ENCODE peak calls at places on chromosomes 2 and 18, in seven cellular contexts. V is fibroblast of mammary gland, M is PC-3, H is uterus, O is heart right ventricle, Y is HCT116, T is neuronal stem cell. J is an unnamed sample.

GRCh38 chr2:127608061-127609011 is 37.6 kb upstream of the GPR17 start:
- DNase-seq in V (no peak), T (no peak), M (no peak), H (no peak), Y (no peak), O (no peak), J (no peak)

GRCh38 chr2:12071343-12071742 is 324.9 kb downstream of the LPIN1 start:
- DNase-seq in T (no peak), Y (no peak), M (no peak), H (no peak), O (no peak), V (no peak), J (no peak)

GRCh38 chr2:180776924-180777323 is 203.5 kb upstream of the UBE2E3 start:
- DNase-seq in Y (no peak), T (no peak), O (no peak), V (no peak), H (no peak), M (no peak), J (no peak)

GRCh38 chr2:196853301-196854087 is 44.3 kb upstream of the C2orf66 start:
- DNase-seq in V (no peak), H (no peak), M (no peak), T (no peak), O (no peak), Y (no peak), J (no peak)

GRCh38 chr2:54513364-54513715 is 57.2 kb downstream of the SPTBN1 start:
- DNase-seq in T (no peak), O (no peak), V (no peak), M (no peak), Y (no peak), H (no peak), J (no peak)

GRCh38 chr2:9234680-9235387 is 28.2 kb downstream of the ASAP2 start:
- DNase-seq in V (peak; percentile 76), M (peak; percentile 96), H (no peak), Y (peak; percentile 86), O (no peak), T (no peak), J (peak; percentile 76)

GRCh38 chr2:197705912-197706838 is 1.0 kb downstream of the MARS2 start:
- DNase-seq in V (peak; percentile 29), O (peak; percentile 24), T (no peak), M (peak; percentile 17), H (no peak), Y (no peak), J (no peak)

GRCh38 chr18:80203243-80203642 is 44.1 kb downstream of the PARD6G start:
- DNase-seq in T (no peak), M (no peak), O (no peak), Y (no peak), V (no peak), H (no peak), J (no peak)

GRCh38 chr2:240991378-240992263 is 6.8 kb upstream of the SNED1 start:
- DNase-seq in H (peak; percentile 87), V (peak; percentile 98), Y (peak; percentile 80), T (no peak), O (peak; percentile 79), M (peak; percentile 94), J (peak; percentile 93)

GRCh38 chr2:178194600-178195389 is 483 bp downstream of the OSBPL6 start:
- DNase-seq in M (peak; percentile 58), O (peak; percentile 48), H (peak; percentile 30), V (peak; percentile 56), T (peak; percentile 51), Y (no peak), J (peak; percentile 52)

GRCh38 chr18:60445341-60445740 is 72.8 kb upstream of the MC4R start:
- DNase-seq in Y (no peak), T (no peak), M (no peak), O (no peak), V (no peak), H (no peak), J (no peak)

GRCh38 chr2:69067026-69067630 is 54.1 kb downstream of the ANTXR1 start:
- DNase-seq in M (no peak), Y (no peak), V (no peak), O (no peak), T (no peak), H (no peak), J (no peak)

GRCh38 chr2:197453914-197454398 is 604 bp downstream of the COQ10B start:
- DNase-seq in M (no peak), H (no peak), O (no peak), V (peak; percentile 95), T (no peak), Y (peak; percentile 80), J (no peak)

GRCh38 chr2:96247896-96248295 is 17.9 kb downstream of the TMEM127 start:
- DNase-seq in O (no peak), Y (no peak), T (no peak), V (no peak), H (no peak), M (no peak), J (no peak)

GRCh38 chr2:37641582-37642111 is 29.8 kb downstream of the CDC42EP3 start:
- DNase-seq in V (peak; percentile 97), T (no peak), Y (no peak), O (no peak), M (peak; percentile 41), H (no peak), J (peak; percentile 69)

GRCh38 chr2:203993011-203993410 is 56.4 kb downstream of the ICOS start:
- DNase-seq in Y (no peak), O (no peak), T (no peak), M (no peak), H (no peak), V (no peak), J (no peak)

GRCh38 chr18:59114160-59114559 is 25.5 kb upstream of the SEC11C start:
- DNase-seq in O (no peak), M (no peak), T (no peak), V (no peak), Y (no peak), H (no peak), J (no peak)

GRCh38 chr2:160334028-160334729 is 134.1 kb upstream of the ITGB6 start:
- DNase-seq in V (peak; percentile 93), T (no peak), M (peak; percentile 91), H (no peak), Y (no peak), O (no peak), J (peak; percentile 77)

GRCh38 chr2:43105586-43106562 is 120.5 kb downstream of the ZFP36L2 start:
- DNase-seq in O (peak; percentile 53), H (peak; percentile 66), Y (peak; percentile 4), T (no peak), M (peak; percentile 56), V (peak; percentile 59), J (peak; percentile 73)

GRCh38 chr18:31977270-31977872 is 34.4 kb upstream of the TRAPPC8 start:
- DNase-seq in Y (peak; percentile 54), O (no peak), V (peak; percentile 70), M (peak; percentile 9), H (no peak), T (peak; percentile 5), J (peak; percentile 6)

GRCh38 chr18:72325307-72325706 is 218.8 kb downstream of the CBLN2 start:
- DNase-seq in O (no peak), T (no peak), H (no peak), Y (no peak), V (no peak), M (no peak), J (no peak)

GRCh38 chr2:162732946-162733698 is 105.4 kb downstream of the KCNH7 start:
- DNase-seq in H (no peak), V (no peak), T (no peak), Y (no peak), M (peak; percentile 82), O (no peak), J (peak; percentile 67)

GRCh38 chr2:98515571-98515927 is 70.9 kb downstream of the INPP4A start:
- DNase-seq in M (no peak), V (no peak), T (no peak), O (no peak), Y (no peak), H (no peak), J (no peak)

GRCh38 chr2:155841442-155841841 is 491.1 kb downstream of the NR4A2 start:
- DNase-seq in T (no peak), M (no peak), H (no peak), V (no peak), O (no peak), Y (no peak), J (no peak)

GRCh38 chr2:208250401-208250800 is 4.5 kb downstream of the IDH1 start:
- DNase-seq in T (no peak), H (no peak), M (peak; percentile 51), V (peak; percentile 56), Y (no peak), O (no peak), J (no peak)
- H3K4me3 ChIP-seq in T (no peak overlapping the region), H (no peak overlapping the region), M (no peak overlapping the region), V (no peak overlapping the region), Y (no peak overlapping the region), O (no peak overlapping the region), J (no peak overlapping the region)

DNA sequence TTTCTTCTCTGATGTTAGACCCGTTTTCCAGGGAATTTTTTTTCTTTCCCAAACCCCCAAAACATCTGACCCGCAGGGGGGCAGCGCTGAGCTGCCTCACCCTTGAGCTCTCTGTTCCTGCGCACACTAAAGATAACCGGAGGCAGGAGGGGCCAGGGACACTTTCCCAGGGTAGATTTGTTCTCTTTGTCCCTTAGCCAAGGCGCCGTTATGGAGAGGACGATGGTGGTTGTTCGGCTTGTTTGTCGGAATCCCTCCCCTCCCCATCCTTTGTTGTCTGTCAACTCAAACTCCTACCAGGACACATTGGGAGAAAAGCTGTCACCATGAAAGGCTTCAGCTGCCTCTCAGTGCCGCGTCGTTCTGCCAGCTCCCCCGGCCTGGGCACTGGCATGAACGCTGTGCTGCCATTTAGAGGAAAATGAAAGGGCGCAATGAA is 62.3 kb downstream of the RND3 start:
- DNase-seq in T (peak; percentile 36), Y (no peak), M (no peak), O (peak; percentile 47), H (no peak), V (peak; percentile 12), J (no peak)
- H3K4me3 ChIP-seq in T (no peak overlapping the region), Y (no peak overlapping the region), M (no peak overlapping the region), O (peak overlapping the region; percentile 45), H (no peak overlapping the region), V (no peak overlapping the region), J (no peak overlapping the region)

DNA sequence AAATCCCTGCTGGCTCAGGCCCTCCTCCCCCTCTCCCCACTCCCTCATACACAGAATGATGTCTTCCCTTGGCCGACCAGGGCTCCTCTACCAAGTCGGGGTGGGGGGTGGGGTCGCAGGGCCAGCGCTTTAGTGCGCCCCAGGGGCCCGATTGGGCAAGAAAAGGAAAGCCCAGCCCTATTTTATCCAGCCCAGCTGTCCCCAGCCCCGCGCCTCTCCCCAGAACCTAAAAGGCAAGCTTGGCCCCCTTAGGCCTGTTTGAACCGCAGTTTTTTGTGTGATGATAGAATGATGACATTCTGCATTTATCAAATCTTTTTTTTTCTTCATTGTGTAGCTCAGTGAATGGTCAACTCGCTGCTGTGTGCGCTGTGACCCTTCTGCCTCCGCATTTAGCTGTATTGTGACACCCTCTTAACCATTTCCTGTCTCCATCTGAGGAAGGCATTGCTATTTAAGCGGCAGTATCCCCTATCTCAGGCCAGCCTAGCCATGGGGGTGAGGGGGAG is 231.4 kb downstream of the HAUS1 start:
- DNase-seq in Y (no peak), T (peak; percentile 51), H (no peak), O (no peak), V (peak; percentile 20), M (no peak), J (no peak)
- H3K4me3 ChIP-seq in Y (no peak overlapping the region), T (peak overlapping the region; percentile 90), H (no peak overlapping the region), O (peak overlapping the region; percentile 68), V (no peak overlapping the region), M (peak overlapping the region; percentile 84), J (no peak overlapping the region)

DNA sequence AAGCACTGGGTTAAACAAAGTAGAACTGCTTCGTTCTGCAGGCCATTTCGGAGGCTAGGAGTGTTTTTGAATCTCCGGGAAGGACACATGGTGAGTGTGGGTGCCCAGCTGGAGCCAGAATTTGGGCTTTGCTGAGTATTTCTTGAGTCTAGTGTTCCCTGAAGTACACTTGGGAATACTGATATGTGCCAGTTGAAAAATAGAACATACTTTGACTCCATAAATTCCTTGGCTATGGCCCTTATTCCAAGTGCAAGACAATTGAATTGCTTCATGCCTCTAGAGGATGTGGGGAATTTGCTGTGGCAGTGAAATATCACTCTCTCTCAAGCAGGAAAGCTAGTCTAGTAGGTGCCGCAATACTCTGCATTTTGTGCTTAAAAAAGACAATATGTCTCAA is 330.0 kb downstream of the PTPRM start:
- DNase-seq in O (no peak), Y (no peak), M (no peak), V (peak; percentile 25), T (no peak), H (no peak), J (no peak)
- H3K4me3 ChIP-seq in O (no peak overlapping the region), Y (no peak overlapping the region), M (no peak overlapping the region), V (no peak overlapping the region), T (no peak overlapping the region), H (no peak overlapping the region), J (no peak overlapping the region)